ENCODE peak calls at places on chromosomes 6 and 20, in five cellular contexts. One of them, this sample, is unnamed. For H3K4me1, the result is how much of the 10 kb centered on the place peaks cover.

GRCh38 chr6:134256862-134257261 is 61.0 kb downstream of the SGK1 start:
- DNase-seq in pancreas: no peak
- DNase-seq in psoas muscle: no peak
- DNase-seq in cardiac muscle cell: no peak
- DNase-seq in esophagus muscularis mucosa: no peak
- DNase-seq in this sample: no peak

GRCh38 chr20:50855498-50856474 is 60.9 kb downstream of the BCAS4 start:
- DNase-seq in pancreas: peak
- DNase-seq in psoas muscle: no peak
- DNase-seq in cardiac muscle cell: no peak
- DNase-seq in esophagus muscularis mucosa: no peak
- DNase-seq in this sample: no peak

GRCh38 chr6:67594366-67594765 is 1040.7 kb upstream of the ADGRB3 start:
- DNase-seq in pancreas: no peak
- DNase-seq in psoas muscle: no peak
- DNase-seq in cardiac muscle cell: peak
- DNase-seq in esophagus muscularis mucosa: no peak
- DNase-seq in this sample: no peak

GRCh38 chr6:94052754-94053153 is 633.4 kb upstream of the EPHA7 start:
- DNase-seq in pancreas: no peak
- DNase-seq in psoas muscle: no peak
- DNase-seq in cardiac muscle cell: peak
- DNase-seq in esophagus muscularis mucosa: no peak
- DNase-seq in this sample: no peak

GRCh38 chr20:20946122-20946759 is 159.9 kb downstream of the LINC00237 start:
- DNase-seq in pancreas: no peak
- DNase-seq in psoas muscle: no peak
- DNase-seq in cardiac muscle cell: no peak
- DNase-seq in esophagus muscularis mucosa: no peak
- DNase-seq in this sample: no peak

GRCh38 chr6:35948725-35949124 is 27.8 kb upstream of the SRPK1 start:
- DNase-seq in pancreas: no peak
- DNase-seq in psoas muscle: no peak
- DNase-seq in cardiac muscle cell: peak
- DNase-seq in esophagus muscularis mucosa: no peak
- DNase-seq in this sample: no peak

GRCh38 chr6:127119361-127120108 is 1.1 kb downstream of the RSPO3 start:
- DNase-seq in pancreas: no peak
- DNase-seq in psoas muscle: peak
- DNase-seq in cardiac muscle cell: no peak
- DNase-seq in esophagus muscularis mucosa: no peak
- DNase-seq in this sample: no peak

GRCh38 chr6:169144356-169144755 is 109.3 kb downstream of the THBS2 start:
- DNase-seq in pancreas: no peak
- DNase-seq in psoas muscle: no peak
- DNase-seq in cardiac muscle cell: no peak
- DNase-seq in esophagus muscularis mucosa: peak
- DNase-seq in this sample: no peak

GRCh38 chr6:7136859-7137334 is 29.1 kb downstream of the RREB1 start:
- DNase-seq in pancreas: no peak
- DNase-seq in psoas muscle: no peak
- DNase-seq in cardiac muscle cell: no peak
- DNase-seq in esophagus muscularis mucosa: no peak
- DNase-seq in this sample: no peak

GRCh38 chr6:49423817-49424216 is 39.2 kb downstream of the MMUT start:
- DNase-seq in pancreas: no peak
- DNase-seq in psoas muscle: no peak
- DNase-seq in cardiac muscle cell: peak
- DNase-seq in esophagus muscularis mucosa: no peak
- DNase-seq in this sample: no peak

GRCh38 chr6:7016238-7016637 is 91.5 kb upstream of the RREB1 start:
- DNase-seq in pancreas: no peak
- DNase-seq in psoas muscle: no peak
- DNase-seq in cardiac muscle cell: no peak
- DNase-seq in esophagus muscularis mucosa: no peak
- DNase-seq in this sample: no peak

GRCh38 chr6:7999201-7999600 is 65.0 kb downstream of the BLOC1S5 start:
- DNase-seq in pancreas: no peak
- DNase-seq in psoas muscle: no peak
- DNase-seq in cardiac muscle cell: no peak
- DNase-seq in esophagus muscularis mucosa: no peak
- DNase-seq in this sample: no peak

GRCh38 chr20:43914697-43915208 is at the start of gene TOX2:
- DNase-seq in pancreas: no peak
- DNase-seq in psoas muscle: no peak
- DNase-seq in cardiac muscle cell: peak
- DNase-seq in esophagus muscularis mucosa: no peak
- DNase-seq in this sample: peak

GRCh38 chr20:59751075-59751711 is 146.9 kb downstream of the PHACTR3 start:
- DNase-seq in pancreas: peak
- DNase-seq in psoas muscle: peak
- DNase-seq in cardiac muscle cell: peak
- DNase-seq in esophagus muscularis mucosa: no peak
- DNase-seq in this sample: peak

GRCh38 chr6:83536034-83536646 is 23.8 kb downstream of the PRSS35 start:
- DNase-seq in pancreas: peak
- DNase-seq in psoas muscle: no peak
- DNase-seq in cardiac muscle cell: peak
- DNase-seq in esophagus muscularis mucosa: no peak
- DNase-seq in this sample: peak

GRCh38 chr6:106279179-106279578 is 46.4 kb downstream of the ATG5 start:
- DNase-seq in pancreas: no peak
- DNase-seq in psoas muscle: no peak
- DNase-seq in cardiac muscle cell: no peak
- DNase-seq in esophagus muscularis mucosa: no peak
- DNase-seq in this sample: no peak

GRCh38 chr6:37478827-37479226 is 20.9 kb downstream of the CCDC167 start:
- DNase-seq in pancreas: no peak
- DNase-seq in psoas muscle: no peak
- DNase-seq in cardiac muscle cell: no peak
- DNase-seq in esophagus muscularis mucosa: no peak
- DNase-seq in this sample: no peak

GRCh38 chr6:72977114-72977513 is 248.2 kb downstream of the KHDC1L start:
- DNase-seq in pancreas: no peak
- DNase-seq in psoas muscle: no peak
- DNase-seq in cardiac muscle cell: no peak
- DNase-seq in esophagus muscularis mucosa: no peak
- DNase-seq in this sample: no peak

GRCh38 chr20:20490673-20491072 is 122.8 kb downstream of the INSM1 start:
- DNase-seq in pancreas: no peak
- DNase-seq in psoas muscle: no peak
- DNase-seq in cardiac muscle cell: no peak
- DNase-seq in esophagus muscularis mucosa: no peak
- DNase-seq in this sample: no peak

GRCh38 chr6:125444234-125444949 is 142.6 kb upstream of the HDDC2 start:
- DNase-seq in pancreas: no peak
- DNase-seq in psoas muscle: peak
- DNase-seq in cardiac muscle cell: peak
- DNase-seq in esophagus muscularis mucosa: no peak
- DNase-seq in this sample: peak

GRCh38 chr20:41247523-41248370 is 69.8 kb downstream of the ZHX3 start:
- DNase-seq in pancreas: no peak
- DNase-seq in psoas muscle: no peak
- DNase-seq in cardiac muscle cell: no peak
- DNase-seq in esophagus muscularis mucosa: no peak
- DNase-seq in this sample: no peak

GRCh38 chr6:150363733-150364132 is 5.1 kb upstream of the IYD start:
- DNase-seq in pancreas: no peak
- DNase-seq in psoas muscle: no peak
- DNase-seq in cardiac muscle cell: no peak
- DNase-seq in esophagus muscularis mucosa: peak
- DNase-seq in this sample: no peak

GRCh38 chr6:125983246-125983945 is 2.9 kb upstream of the TRMT11 start:
- DNase-seq in pancreas: no peak
- DNase-seq in psoas muscle: no peak
- DNase-seq in cardiac muscle cell: peak
- DNase-seq in esophagus muscularis mucosa: no peak
- DNase-seq in this sample: no peak

GRCh38 chr20:10109621-10110020 is 74.8 kb downstream of the ANKEF1 start:
- DNase-seq in pancreas: peak
- DNase-seq in psoas muscle: no peak
- DNase-seq in cardiac muscle cell: no peak
- DNase-seq in esophagus muscularis mucosa: no peak
- DNase-seq in this sample: no peak

GRCh38 chr6:47492355-47492754 is 14.8 kb downstream of the CD2AP start:
- DNase-seq in pancreas: no peak
- DNase-seq in psoas muscle: no peak
- DNase-seq in cardiac muscle cell: no peak
- DNase-seq in esophagus muscularis mucosa: no peak
- DNase-seq in this sample: no peak

GRCh38 chr20:31695849-31696804 is 26.5 kb downstream of the BCL2L1 start:
- DNase-seq in pancreas: peak
- DNase-seq in psoas muscle: peak
- DNase-seq in cardiac muscle cell: peak
- DNase-seq in esophagus muscularis mucosa: no peak
- DNase-seq in this sample: no peak
- H3K4me1 ChIP-seq in pancreas: under half
- H3K4me1 ChIP-seq in psoas muscle: half or more
- H3K4me1 ChIP-seq in cardiac muscle cell: under half
- H3K4me1 ChIP-seq in esophagus muscularis mucosa: half or more
- H3K4me1 ChIP-seq in this sample: under half

GRCh38 chr6:16082367-16082766 is 46.5 kb upstream of the MYLIP start:
- DNase-seq in pancreas: no peak
- DNase-seq in psoas muscle: no peak
- DNase-seq in cardiac muscle cell: peak
- DNase-seq in esophagus muscularis mucosa: no peak
- DNase-seq in this sample: no peak
- H3K27ac ChIP-seq in pancreas: no peak
- H3K27ac ChIP-seq in psoas muscle: no peak
- H3K27ac ChIP-seq in cardiac muscle cell: no peak
- H3K27ac ChIP-seq in esophagus muscularis mucosa: no peak
- H3K27ac ChIP-seq in this sample: no peak

GRCh38 chr6:31575952-31576684 is 753 bp downstream of the TNF start:
- DNase-seq in pancreas: no peak
- DNase-seq in psoas muscle: peak
- DNase-seq in cardiac muscle cell: no peak
- DNase-seq in esophagus muscularis mucosa: no peak
- DNase-seq in this sample: no peak

GRCh38 chr6:31575335-31575901 is at the start of gene TNF:
- DNase-seq in pancreas: no peak
- DNase-seq in psoas muscle: peak
- DNase-seq in cardiac muscle cell: no peak
- DNase-seq in esophagus muscularis mucosa: no peak
- DNase-seq in this sample: peak

GRCh38 chr6:31578058-31578457 is 2.7 kb downstream of the TNF start:
- DNase-seq in pancreas: no peak
- DNase-seq in psoas muscle: no peak
- DNase-seq in cardiac muscle cell: no peak
- DNase-seq in esophagus muscularis mucosa: no peak
- DNase-seq in this sample: no peak

GRCh38 chr6:31578461-31579118 is 3.2 kb downstream of the TNF start:
- DNase-seq in pancreas: peak
- DNase-seq in psoas muscle: no peak
- DNase-seq in cardiac muscle cell: no peak
- DNase-seq in esophagus muscularis mucosa: no peak
- DNase-seq in this sample: no peak

GRCh38 chr6:31576897-31577341 is 1.6 kb downstream of the TNF start:
- DNase-seq in pancreas: no peak
- DNase-seq in psoas muscle: peak
- DNase-seq in cardiac muscle cell: no peak
- DNase-seq in esophagus muscularis mucosa: no peak
- DNase-seq in this sample: no peak
- H3K4me3 ChIP-seq in pancreas: no peak
- H3K4me3 ChIP-seq in psoas muscle: peak
- H3K4me3 ChIP-seq in cardiac muscle cell: no peak
- H3K4me3 ChIP-seq in esophagus muscularis mucosa: no peak
- H3K4me3 ChIP-seq in this sample: no peak

DNA sequence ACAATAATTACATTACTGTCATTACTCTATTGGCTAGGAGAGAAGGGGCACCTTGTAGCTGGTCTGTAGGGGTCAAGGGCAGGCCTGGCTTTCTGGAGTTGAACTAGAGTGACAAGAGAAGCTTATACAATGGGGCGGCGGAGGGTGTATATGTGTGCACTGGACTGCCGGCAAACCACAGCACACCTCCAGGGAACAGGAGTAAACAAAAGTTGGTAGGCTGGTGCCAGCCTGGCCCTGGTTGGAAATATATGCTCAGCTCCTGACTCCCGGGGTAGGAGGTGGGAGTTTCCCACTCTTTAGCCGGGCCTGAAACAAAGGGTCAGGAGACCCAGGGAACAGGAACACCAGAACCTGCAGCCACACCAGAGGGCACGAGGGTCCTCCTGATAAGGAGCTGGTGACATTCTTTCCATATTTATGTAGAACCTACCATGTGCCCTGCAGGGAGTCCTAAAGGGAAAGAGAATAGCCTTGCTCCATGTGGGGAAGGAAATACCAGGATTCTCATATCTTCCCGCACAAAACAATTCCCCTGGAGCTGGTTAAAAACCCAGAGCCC is 5.1 kb downstream of the C6orf132 start:
- DNase-seq in pancreas: no peak
- DNase-seq in psoas muscle: no peak
- DNase-seq in cardiac muscle cell: peak
- DNase-seq in esophagus muscularis mucosa: no peak
- DNase-seq in this sample: no peak
- H3K4me1 ChIP-seq in pancreas: under half
- H3K4me1 ChIP-seq in psoas muscle: under half
- H3K4me1 ChIP-seq in cardiac muscle cell: under half
- H3K4me1 ChIP-seq in esophagus muscularis mucosa: under half
- H3K4me1 ChIP-seq in this sample: under half

GRCh38 chr20:62886709-62887058 is 25.1 kb upstream of the TCFL5 start:
- DNase-seq in pancreas: no peak
- DNase-seq in psoas muscle: no peak
- DNase-seq in cardiac muscle cell: no peak
- DNase-seq in esophagus muscularis mucosa: no peak
- DNase-seq in this sample: no peak

GRCh38 chr20:62887860-62888239 is 26.2 kb upstream of the TCFL5 start:
- DNase-seq in pancreas: no peak
- DNase-seq in psoas muscle: peak
- DNase-seq in cardiac muscle cell: no peak
- DNase-seq in esophagus muscularis mucosa: no peak
- DNase-seq in this sample: no peak

GRCh38 chr20:62888406-62888805 is 26.8 kb upstream of the TCFL5 start:
- DNase-seq in pancreas: no peak
- DNase-seq in psoas muscle: peak
- DNase-seq in cardiac muscle cell: no peak
- DNase-seq in esophagus muscularis mucosa: no peak
- DNase-seq in this sample: no peak

GRCh38 chr20:62885808-62886708 is 24.4 kb upstream of the TCFL5 start:
- DNase-seq in pancreas: no peak
- DNase-seq in psoas muscle: peak
- DNase-seq in cardiac muscle cell: no peak
- DNase-seq in esophagus muscularis mucosa: no peak
- DNase-seq in this sample: no peak

GRCh38 chr20:62887147-62887859 is 25.7 kb upstream of the TCFL5 start:
- DNase-seq in pancreas: no peak
- DNase-seq in psoas muscle: peak
- DNase-seq in cardiac muscle cell: peak
- DNase-seq in esophagus muscularis mucosa: no peak
- DNase-seq in this sample: no peak
- H3K27ac ChIP-seq in pancreas: no peak
- H3K27ac ChIP-seq in psoas muscle: no peak
- H3K27ac ChIP-seq in cardiac muscle cell: peak
- H3K27ac ChIP-seq in esophagus muscularis mucosa: peak
- H3K27ac ChIP-seq in this sample: no peak